ENCODE peak calls at places on chromosomes 12 and 14, in four cellular contexts. O is AG04450; S is CD4-positive, CD25-positive, alpha-beta regulatory T cell; A is brain microvascular endothelial cell. K is an unnamed sample.

GRCh38 chr14:23460960-23461359 is 8.5 kb upstream of the NGDN start:
- DNase-seq in O (no peak), S (no peak), A (no peak), K (no peak)

GRCh38 chr12:48028541-48029400 is 24.5 kb upstream of the COL2A1 start:
- DNase-seq in S (no peak), O (no peak), A (no peak), K (no peak)

GRCh38 chr12:112359290-112359689 is 22.9 kb downstream of the HECTD4 start:
- DNase-seq in A (no peak), S (no peak), O (no peak), K (no peak)

GRCh38 chr14:102234331-102235264 is 70.4 kb downstream of the MOK start:
- DNase-seq in S (no peak), A (no peak), O (no peak), K (no peak)

GRCh38 chr12:37565112-37565511 is 751.5 kb upstream of the ALG10B start:
- DNase-seq in O (no peak), S (no peak), A (no peak), K (peak)

GRCh38 chr12:132582582-132583279 is 27.7 kb downstream of the LRCOL1 start:
- DNase-seq in S (no peak), O (no peak), A (no peak), K (no peak)

GRCh38 chr14:51638071-51638944 is 13.4 kb upstream of the FRMD6 start:
- DNase-seq in O (no peak), A (no peak), S (no peak), K (peak)

GRCh38 chr14:103288076-103288766 is 45.8 kb upstream of the EIF5 start:
- DNase-seq in S (no peak), A (no peak), O (no peak), K (no peak)

GRCh38 chr12:80230068-80230467 is 130.7 kb downstream of the OTOGL start:
- DNase-seq in A (peak), S (no peak), O (no peak), K (no peak)

GRCh38 chr14:49550284-49551184 is 35.6 kb downstream of the RPS29 start:
- DNase-seq in O (no peak), A (no peak), S (no peak), K (peak)

GRCh38 chr12:3380200-3381020 is 110.6 kb upstream of the PRMT8 start:
- DNase-seq in A (no peak), O (no peak), S (no peak), K (peak)

GRCh38 chr12:77795699-77796098 is 35.0 kb upstream of the NAV3 start:
- DNase-seq in O (no peak), S (no peak), A (peak), K (peak)

GRCh38 chr14:92651106-92651792 is 97.2 kb downstream of the LGMN start:
- DNase-seq in A (no peak), S (peak), O (no peak), K (peak)

GRCh38 chr14:68522510-68523325 is 270.1 kb downstream of the ZFP36L1 start:
- DNase-seq in S (no peak), A (peak), O (no peak), K (peak)

GRCh38 chr14:96001866-96002510 is 37.2 kb upstream of the C14orf132 start:
- DNase-seq in S (no peak), A (no peak), O (no peak), K (no peak)
- H3K4me3 ChIP-seq in S (no peak), A (no peak), O (no peak), K (no peak)

GRCh38 chr12:51369581-51369980 is 21.6 kb downstream of the GALNT6 start:
- DNase-seq in A (no peak), S (no peak), O (no peak), K (no peak)

GRCh38 chr12:51370667-51371066 is 20.5 kb downstream of the GALNT6 start:
- DNase-seq in O (no peak), S (no peak), A (no peak), K (no peak)

GRCh38 chr12:51372021-51372420 is 19.2 kb downstream of the GALNT6 start:
- DNase-seq in A (no peak), S (no peak), O (no peak), K (no peak)

GRCh38 chr12:51373222-51373621 is 18.0 kb downstream of the GALNT6 start:
- DNase-seq in O (no peak), A (no peak), S (no peak), K (no peak)

GRCh38 chr12:51371295-51371953 is 19.8 kb downstream of the GALNT6 start:
- DNase-seq in O (peak), S (no peak), A (peak), K (peak)
- H3K4me3 ChIP-seq in O (no peak), S (no peak), A (no peak), K (no peak)

GRCh38 chr14:45891417-45892080 is 638.5 kb upstream of the MIS18BP1 start:
- DNase-seq in A (no peak), S (no peak), O (no peak), K (no peak)
- H3K4me3 ChIP-seq in A (no peak), S (no peak), O (no peak), K (no peak)

GRCh38 chr14:59254146-59254910 is 65.9 kb downstream of the DAAM1 start:
- DNase-seq in A (peak), O (peak), S (no peak), K (peak)
- H3K4me3 ChIP-seq in A (no peak), O (no peak), S (no peak), K (no peak)

DNA sequence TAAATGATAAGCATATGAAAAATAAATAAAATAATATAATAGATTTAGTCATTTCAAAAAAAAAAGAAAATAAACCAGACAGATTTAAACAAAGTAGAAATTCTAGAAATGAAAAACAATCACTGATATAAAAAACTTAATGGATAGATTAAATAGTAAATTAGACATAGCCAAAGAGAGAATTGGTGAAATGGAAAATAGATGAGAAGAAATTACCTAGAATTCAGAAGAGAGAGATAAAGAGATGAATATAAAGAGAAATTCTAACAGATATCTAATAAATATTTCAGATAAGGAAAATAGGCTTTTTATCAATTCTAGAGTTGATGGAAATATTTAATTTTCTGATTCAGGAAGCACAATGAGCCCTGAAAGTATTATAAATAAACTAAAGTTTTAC is 123.1 kb downstream of the PRIMA1 start:
- DNase-seq in A (no peak), O (no peak), S (no peak), K (no peak)
- H3K4me3 ChIP-seq in A (no peak), O (no peak), S (no peak), K (no peak)